ENCODE peak calls at places on chromosomes 7 and 10, in four cellular contexts. One of them, this sample, is unnamed.

GRCh38 chr7:77315102-77315501 is 101.0 kb downstream of the GSAP start:
- DNase-seq in testis: no peak
- DNase-seq in IMR-90: peak; percentile 32
- DNase-seq in H9: no peak
- DNase-seq in this sample: no peak

GRCh38 chr7:128419262-128419661 is 9.5 kb upstream of the IMPDH1 start:
- DNase-seq in IMR-90: no peak
- DNase-seq in H9: no peak
- DNase-seq in testis: no peak
- DNase-seq in this sample: no peak

GRCh38 chr10:131000737-131001136 is 310.8 kb downstream of the TCERG1L start:
- DNase-seq in testis: peak; percentile 1
- DNase-seq in H9: no peak
- DNase-seq in IMR-90: no peak
- DNase-seq in this sample: no peak

GRCh38 chr7:94748371-94748770 is 92.4 kb upstream of the SGCE start:
- DNase-seq in testis: no peak
- DNase-seq in IMR-90: no peak
- DNase-seq in H9: no peak
- DNase-seq in this sample: no peak

GRCh38 chr7:157604661-157605381 is 268.0 kb downstream of the DNAJB6 start:
- DNase-seq in IMR-90: no peak
- DNase-seq in H9: no peak
- DNase-seq in testis: no peak
- DNase-seq in this sample: no peak

GRCh38 chr10:33115720-33116119 is 157.7 kb upstream of the ITGB1 start:
- DNase-seq in H9: no peak
- DNase-seq in IMR-90: peak; percentile 63
- DNase-seq in testis: no peak
- DNase-seq in this sample: no peak

GRCh38 chr10:124701881-124702656 is 42.1 kb downstream of the FAM53B start:
- DNase-seq in H9: no peak
- DNase-seq in testis: peak; percentile 87
- DNase-seq in IMR-90: peak; percentile 66
- DNase-seq in this sample: no peak

GRCh38 chr10:79400567-79401004 is 44.8 kb downstream of the ZCCHC24 start:
- DNase-seq in IMR-90: no peak
- DNase-seq in H9: peak; percentile 60
- DNase-seq in testis: peak; percentile 58
- DNase-seq in this sample: peak; percentile 50

GRCh38 chr10:7260412-7260900 is 150.4 kb downstream of the SFMBT2 start:
- DNase-seq in testis: no peak
- DNase-seq in H9: peak; percentile 47
- DNase-seq in IMR-90: peak; percentile 86
- DNase-seq in this sample: peak; percentile 68

GRCh38 chr10:77405771-77406241 is 231.8 kb downstream of the KCNMA1 start:
- DNase-seq in IMR-90: peak; percentile 80
- DNase-seq in testis: peak; percentile 54
- DNase-seq in H9: peak; percentile 93
- DNase-seq in this sample: peak; percentile 88

GRCh38 chr10:69910566-69910965 is 108.9 kb downstream of the COL13A1 start:
- DNase-seq in IMR-90: no peak
- DNase-seq in H9: no peak
- DNase-seq in testis: no peak
- DNase-seq in this sample: no peak

GRCh38 chr7:150325901-150326300 is 2.6 kb upstream of the ACTR3C start:
- DNase-seq in H9: no peak
- DNase-seq in IMR-90: no peak
- DNase-seq in testis: no peak
- DNase-seq in this sample: no peak

GRCh38 chr7:150322833-150323681 is at the start of the genes ACTR3C and LRRC61:
- DNase-seq in IMR-90: no peak
- DNase-seq in testis: peak; percentile 80
- DNase-seq in H9: peak; percentile 80
- DNase-seq in this sample: no peak

GRCh38 chr7:150323682-150324365 is 479 bp upstream of the ACTR3C start:
- DNase-seq in testis: no peak
- DNase-seq in IMR-90: no peak
- DNase-seq in H9: no peak
- DNase-seq in this sample: no peak

GRCh38 chr7:150325110-150325611 is 1.8 kb upstream of the ACTR3C start:
- DNase-seq in testis: no peak
- DNase-seq in H9: no peak
- DNase-seq in IMR-90: peak; percentile 17
- DNase-seq in this sample: no peak

DNA sequence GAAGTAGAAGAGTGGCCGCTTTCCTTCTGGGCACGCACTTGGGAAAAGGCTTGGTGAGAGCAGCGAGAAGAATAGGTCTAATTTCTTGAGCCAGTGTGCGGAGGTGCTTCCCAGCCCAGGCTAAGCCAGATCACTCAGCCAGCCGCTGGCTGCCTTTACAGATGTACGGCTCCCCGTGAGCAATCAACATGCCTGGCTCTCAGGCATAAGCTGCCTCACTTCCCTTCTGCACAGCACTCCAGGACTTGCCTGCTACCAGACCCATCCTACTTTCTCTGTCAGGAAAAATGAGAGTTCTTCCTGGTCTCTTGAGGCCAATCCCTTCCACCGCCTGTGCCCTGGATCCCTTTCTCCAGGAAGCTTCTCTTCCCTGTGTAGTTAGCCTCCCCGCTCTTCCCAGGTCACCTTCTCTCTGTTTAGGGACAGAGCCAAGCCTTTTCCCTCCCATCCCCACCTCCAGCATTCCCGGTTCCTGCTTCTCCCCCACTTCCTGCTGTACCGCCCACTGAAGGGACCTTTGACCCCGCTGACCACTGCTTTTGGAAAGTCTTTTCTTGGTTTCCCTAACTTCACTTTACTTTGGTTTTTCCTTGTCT is 1.1 kb upstream of the ACTR3C start:
- DNase-seq in H9: no peak
- DNase-seq in testis: no peak
- DNase-seq in IMR-90: peak; percentile 11
- DNase-seq in this sample: no peak
- H3K27ac ChIP-seq in H9: no peak overlapping the region
- H3K27ac ChIP-seq in testis: no peak overlapping the region
- H3K27ac ChIP-seq in IMR-90: no peak overlapping the region
- H3K27ac ChIP-seq in this sample: no peak overlapping the region

GRCh38 chr7:74438327-74438726 is 15.4 kb upstream of the GTF2IRD1 start:
- DNase-seq in testis: no peak
- DNase-seq in IMR-90: no peak
- DNase-seq in H9: no peak
- DNase-seq in this sample: no peak
- H3K27ac ChIP-seq in testis: no peak overlapping the region
- H3K27ac ChIP-seq in IMR-90: no peak overlapping the region
- H3K27ac ChIP-seq in H9: no peak overlapping the region
- H3K27ac ChIP-seq in this sample: no peak overlapping the region

GRCh38 chr10:3043512-3044368 is 23.6 kb upstream of the PFKP start:
- DNase-seq in testis: peak; percentile 55
- DNase-seq in IMR-90: peak; percentile 80
- DNase-seq in H9: peak; percentile 77
- DNase-seq in this sample: no peak
- H3K27ac ChIP-seq in testis: no peak overlapping the region
- H3K27ac ChIP-seq in IMR-90: peak overlapping the region; percentile 78
- H3K27ac ChIP-seq in H9: no peak overlapping the region
- H3K27ac ChIP-seq in this sample: no peak overlapping the region

GRCh38 chr7:131498237-131498885 is 58.1 kb downstream of the PODXL start:
- DNase-seq in testis: no peak
- DNase-seq in H9: no peak
- DNase-seq in IMR-90: peak; percentile 56
- DNase-seq in this sample: no peak
- H3K27ac ChIP-seq in testis: no peak overlapping the region
- H3K27ac ChIP-seq in H9: no peak overlapping the region
- H3K27ac ChIP-seq in IMR-90: no peak overlapping the region
- H3K27ac ChIP-seq in this sample: no peak overlapping the region